ENCODE peak calls at places on chromosomes 2 and 18, in four cellular contexts. O, H, A and X are unnamed samples.

GRCh38 chr2:158841839-158842238 is 46.7 kb downstream of the DAPL1 start:
- DNase-seq in O (no peak), H (no peak), A (no peak), X (no peak)

GRCh38 chr18:2223394-2223793 is 347.9 kb downstream of the METTL4 start:
- DNase-seq in O (no peak), H (no peak), A (no peak), X (no peak)

GRCh38 chr2:175631247-175631628 is 370.8 kb downstream of the LNPK start:
- DNase-seq in O (no peak), H (no peak), A (no peak), X (no peak)

GRCh38 chr18:45456076-45457066 is 158.9 kb upstream of the SLC14A2 start:
- DNase-seq in O (peak), H (peak), A (no peak), X (no peak)

GRCh38 chr2:71460595-71461303 is 7.4 kb downstream of the DYSF start:
- DNase-seq in O (no peak), H (no peak), A (no peak), X (no peak)

GRCh38 chr2:46842876-46843275 is 72.7 kb downstream of the MCFD2 start:
- DNase-seq in O (no peak), H (peak), A (no peak), X (no peak)

GRCh38 chr2:111094686-111095085 is 26.0 kb upstream of the BCL2L11 start:
- DNase-seq in O (no peak), H (no peak), A (no peak), X (no peak)

GRCh38 chr2:132400169-132400900 is 16.3 kb upstream of the GPR39 start:
- DNase-seq in O (no peak), H (peak), A (no peak), X (no peak)

GRCh38 chr18:48694295-48694694 is 155.5 kb downstream of the CTIF start:
- DNase-seq in O (no peak), H (no peak), A (no peak), X (no peak)

GRCh38 chr2:209817818-209818420 is 46.3 kb downstream of the UNC80 start:
- DNase-seq in O (no peak), H (no peak), A (no peak), X (no peak)

GRCh38 chr18:49846263-49846662 is 32.9 kb upstream of the ACAA2 start:
- DNase-seq in O (no peak), H (no peak), A (no peak), X (no peak)